ENCODE peak calls at places on chromosomes 16 and 17, in four cellular contexts. P, F, U and O are unnamed samples.

GRCh38 chr17:65730711-65731169 is 169.3 kb upstream of the AXIN2 start:
- DNase-seq in P (no peak), F (no peak), U (no peak), O (no peak)

GRCh38 chr17:17628388-17629008 is 37.0 kb upstream of the PEMT start:
- DNase-seq in P (no peak), F (no peak), U (no peak), O (no peak)

GRCh38 chr16:82728901-82729300 is 102.1 kb downstream of the CDH13 start:
- DNase-seq in P (no peak), F (no peak), U (no peak), O (no peak)

GRCh38 chr17:11485336-11485735 is 112.9 kb upstream of the DNAH9 start:
- DNase-seq in P (no peak), F (no peak), U (no peak), O (no peak)

GRCh38 chr16:59048876-59049275 is 314.8 kb upstream of the GOT2 start:
- DNase-seq in P (no peak), F (no peak), U (no peak), O (no peak)

GRCh38 chr16:88455610-88456355 is 2.7 kb downstream of the ZFPM1 start:
- DNase-seq in P (no peak), F (peak), U (no peak), O (no peak)

GRCh38 chr16:13403326-13403725 is 501.9 kb downstream of the SHISA9 start:
- DNase-seq in P (no peak), F (no peak), U (no peak), O (no peak)

GRCh38 chr17:42673885-42674754 is 2.7 kb downstream of the PLEKHH3 start:
- DNase-seq in P (peak), F (peak), U (peak), O (peak)

GRCh38 chr16:67391424-67392300 is 1.6 kb downstream of the TPPP3 start:
- DNase-seq in P (no peak), F (peak), U (no peak), O (no peak)

GRCh38 chr17:35889818-35890773 is 9.9 kb upstream of the CCL5 start:
- DNase-seq in P (no peak), F (peak), U (no peak), O (no peak)

GRCh38 chr16:89009343-89010209 is 32.6 kb upstream of the CBFA2T3 start:
- DNase-seq in P (no peak), F (peak), U (no peak), O (no peak)

GRCh38 chr17:42342242-42343008 is 45.8 kb downstream of the STAT3 start:
- DNase-seq in P (no peak), F (peak), U (no peak), O (no peak)

GRCh38 chr16:17467923-17468540 is 2.7 kb downstream of the XYLT1 start:
- DNase-seq in P (peak), F (peak), U (peak), O (peak)

GRCh38 chr16:49552273-49552928 is 178.8 kb downstream of the C16orf78 start:
- DNase-seq in P (no peak), F (no peak), U (no peak), O (no peak)

GRCh38 chr16:70754874-70755600 is 45.9 kb downstream of the VAC14 start:
- DNase-seq in P (no peak), F (peak), U (no peak), O (no peak)

GRCh38 chr17:75652934-75653549 is 13.9 kb downstream of the RECQL5 start:
- DNase-seq in P (peak), F (peak), U (no peak), O (no peak)